ENCODE peak calls at places on chromosomes 7 and 10, in four cellular contexts. O is GM12878, Y is HepG2, M is K562. U is an unnamed sample.

GRCh38 chr7:87886875-87887274 is 10.6 kb downstream of the DBF4 start:
- DNase-seq in O (no peak), M (no peak), Y (peak), U (no peak)

GRCh38 chr7:144134116-144134515 is 11.1 kb downstream of the OR2A14 start:
- DNase-seq in Y (no peak), M (no peak), O (no peak), U (no peak)

GRCh38 chr7:33973235-33974015 is 68.1 kb downstream of the BMPER start:
- DNase-seq in Y (no peak), M (no peak), O (no peak), U (no peak)

GRCh38 chr10:93379366-93380042 is 102.6 kb downstream of the MYOF start:
- DNase-seq in O (no peak), M (no peak), Y (no peak), U (no peak)

GRCh38 chr7:106421181-106421762 is 136.5 kb upstream of the NAMPT start:
- DNase-seq in Y (no peak), O (no peak), M (no peak), U (no peak)

GRCh38 chr7:157007470-157008066 is 2.9 kb downstream of the MNX1 start:
- DNase-seq in M (no peak), Y (no peak), O (no peak), U (no peak)

GRCh38 chr7:21542891-21543527 is at the start of gene DNAH11:
- DNase-seq in O (no peak), M (peak), Y (no peak), U (peak)

GRCh38 chr7:96596120-96596826 is 113.4 kb downstream of the SEM1 start:
- DNase-seq in Y (no peak), M (no peak), O (no peak), U (no peak)

GRCh38 chr7:42907316-42907715 is 4.6 kb downstream of the C7orf25 start:
- DNase-seq in O (no peak), Y (no peak), M (no peak), U (no peak)

GRCh38 chr7:140681766-140682165 is 9.0 kb downstream of the ADCK2 start:
- DNase-seq in Y (no peak), O (no peak), M (no peak), U (no peak)

GRCh38 chr10:12445701-12446334 is 96.5 kb downstream of the CAMK1D start:
- DNase-seq in O (no peak), Y (no peak), M (no peak), U (no peak)

GRCh38 chr10:115093286-115093775 is at the start of gene ATRNL1:
- DNase-seq in O (no peak), Y (no peak), M (peak), U (no peak)

GRCh38 chr10:99788598-99789259 is 6.3 kb downstream of the ABCC2 start:
- DNase-seq in O (no peak), Y (no peak), M (no peak), U (no peak)

GRCh38 chr10:45308707-45309106 is 6.7 kb downstream of the OR13A1 start:
- DNase-seq in Y (no peak), O (peak), M (no peak), U (no peak)

GRCh38 chr7:3682028-3682712 is 381.1 kb downstream of the SDK1 start:
- DNase-seq in M (no peak), O (no peak), Y (peak), U (no peak)

GRCh38 chr7:17530741-17531417 is 232.4 kb downstream of the AHR start:
- DNase-seq in M (no peak), O (peak), Y (peak), U (no peak)

GRCh38 chr10:955127-955819 is 23.8 kb upstream of the LARP4B start:
- DNase-seq in Y (no peak), O (no peak), M (no peak), U (no peak)

GRCh38 chr7:3722396-3722846 is 421.4 kb downstream of the SDK1 start:
- DNase-seq in Y (peak), M (no peak), O (no peak), U (peak)

GRCh38 chr7:88396948-88397322 is 90.2 kb upstream of the STEAP4 start:
- DNase-seq in O (no peak), M (no peak), Y (no peak), U (no peak)

GRCh38 chr10:13047529-13048206 is 46.2 kb upstream of the CCDC3 start:
- DNase-seq in O (no peak), Y (no peak), M (no peak), U (no peak)

GRCh38 chr7:31710171-31710570 is 23.2 kb downstream of the PPP1R17 start:
- DNase-seq in M (no peak), O (no peak), Y (no peak), U (peak)

GRCh38 chr7:39609462-39610149 is 13.8 kb upstream of the RALA start:
- DNase-seq in Y (no peak), O (no peak), M (no peak), U (no peak)

GRCh38 chr7:151743481-151743983 is 133.4 kb downstream of the PRKAG2 start:
- DNase-seq in O (no peak), Y (no peak), M (no peak), U (no peak)

GRCh38 chr7:73976761-73977625 is 51.0 kb upstream of the ELN start:
- DNase-seq in M (no peak), O (no peak), Y (no peak), U (no peak)

GRCh38 chr7:4650471-4651047 is 31.5 kb upstream of the FOXK1 start:
- DNase-seq in O (no peak), M (no peak), Y (peak), U (no peak)

GRCh38 chr7:1988533-1988930 is 244.2 kb downstream of the MAD1L1 start:
- DNase-seq in O (no peak), M (no peak), Y (no peak), U (no peak)

GRCh38 chr7:6433814-6434630 is 13.7 kb downstream of the DAGLB start:
- DNase-seq in O (no peak), M (peak), Y (no peak), U (no peak)

GRCh38 chr10:28429573-28430216 is 103.2 kb upstream of the WAC start:
- DNase-seq in O (no peak), M (peak), Y (peak), U (no peak)

GRCh38 chr7:150612925-150613324 is 19.3 kb downstream of the GIMAP6 start:
- DNase-seq in M (no peak), O (no peak), Y (no peak), U (no peak)

GRCh38 chr7:138460176-138460648 is at the start of gene TRIM24:
- DNase-seq in O (no peak), Y (no peak), M (no peak), U (no peak)

GRCh38 chr10:83692196-83692595 is 447.1 kb upstream of the GHITM start:
- DNase-seq in Y (no peak), M (no peak), O (no peak), U (no peak)

GRCh38 chr10:8060010-8060703 is 5.7 kb downstream of the GATA3 start:
- DNase-seq in M (no peak), O (peak), Y (no peak), U (no peak)

GRCh38 chr7:132764762-132765161 is 188.5 kb upstream of the PLXNA4 start:
- DNase-seq in Y (no peak), O (no peak), M (no peak), U (no peak)
- TF ChIP-seq HDAC2 in Y (no peak), O (no peak), M (no peak), U (no peak)

GRCh38 chr10:5447611-5448071 is 35.3 kb downstream of the NET1 start:
- DNase-seq in O (peak), M (no peak), Y (no peak), U (no peak)
- TF ChIP-seq CREB1 in O (peak), M (no peak), Y (no peak), U (no peak)

GRCh38 chr10:86863443-86863842 is 94.0 kb downstream of the MMRN2 start:
- DNase-seq in O (no peak), M (no peak), Y (no peak), U (no peak)
- TF ChIP-seq HDAC2 in O (no peak), M (no peak), Y (no peak), U (no peak)

DNA sequence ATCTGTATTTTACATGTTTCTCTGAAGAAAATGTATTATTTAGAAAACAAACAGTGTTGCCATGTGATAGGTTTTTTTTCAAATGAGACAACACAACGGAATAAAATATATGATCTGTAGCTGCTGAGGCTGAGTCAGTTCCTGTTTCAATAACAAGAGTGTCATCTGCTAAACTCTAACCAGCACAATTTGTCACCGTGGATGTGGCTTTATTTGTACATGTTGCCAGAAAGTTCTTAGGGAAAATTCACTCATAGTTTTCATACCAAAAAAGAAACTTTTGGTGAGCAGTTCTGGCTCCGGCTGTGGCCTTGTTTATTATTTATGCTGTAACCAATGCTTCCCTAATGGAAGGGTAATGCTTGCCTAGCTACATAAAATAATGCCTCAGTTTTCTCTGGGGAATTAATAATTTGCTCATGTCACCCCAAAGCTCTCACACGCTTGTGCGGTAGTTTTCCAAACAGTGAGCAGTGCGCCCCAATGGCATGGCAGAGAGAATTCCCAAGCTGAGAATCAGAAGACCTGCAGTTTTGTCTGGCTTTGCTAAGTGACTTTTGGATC is 20.3 kb upstream of the KLF6 start:
- DNase-seq in M (no peak), O (peak), Y (no peak), U (no peak)
- TF ChIP-seq CREB1 in M (no peak), O (no peak), Y (no peak), U (no peak)

DNA sequence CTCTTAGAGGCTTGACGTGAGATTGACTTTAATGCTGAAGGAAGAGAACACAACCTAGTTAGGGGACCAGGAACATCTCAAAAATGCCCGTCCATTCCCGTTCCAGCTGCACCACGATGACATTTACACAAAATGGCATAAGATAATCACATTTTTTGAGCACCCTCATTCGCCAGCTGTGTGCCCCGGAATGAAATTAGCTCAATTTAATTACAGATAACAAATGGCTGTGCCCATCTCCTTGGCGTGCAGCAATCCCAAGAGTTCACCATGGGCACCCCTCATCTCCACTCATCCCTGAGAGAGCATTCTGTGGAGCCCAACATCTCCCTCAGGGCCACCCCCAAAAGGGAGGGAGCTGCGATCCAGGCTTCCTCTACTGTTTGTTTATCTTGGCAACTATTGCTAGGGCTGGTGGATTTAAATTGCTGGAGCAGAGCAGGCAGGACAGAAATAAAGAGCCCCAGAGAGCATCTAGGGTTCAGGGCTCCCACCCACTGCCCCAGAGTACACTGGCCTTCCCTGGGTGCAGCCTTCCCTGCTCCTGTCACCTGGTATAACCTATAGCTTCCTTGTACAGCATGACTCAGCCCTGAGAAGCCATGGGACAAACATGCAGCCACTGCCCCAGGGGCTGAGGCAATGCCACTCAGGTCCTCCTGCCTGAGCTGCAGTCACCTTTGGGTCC is 263.5 kb downstream of the ZEB1 start:
- DNase-seq in Y (no peak), O (no peak), M (no peak), U (no peak)
- TF ChIP-seq HDAC2 in Y (no peak), O (no peak), M (no peak), U (no peak)

DNA sequence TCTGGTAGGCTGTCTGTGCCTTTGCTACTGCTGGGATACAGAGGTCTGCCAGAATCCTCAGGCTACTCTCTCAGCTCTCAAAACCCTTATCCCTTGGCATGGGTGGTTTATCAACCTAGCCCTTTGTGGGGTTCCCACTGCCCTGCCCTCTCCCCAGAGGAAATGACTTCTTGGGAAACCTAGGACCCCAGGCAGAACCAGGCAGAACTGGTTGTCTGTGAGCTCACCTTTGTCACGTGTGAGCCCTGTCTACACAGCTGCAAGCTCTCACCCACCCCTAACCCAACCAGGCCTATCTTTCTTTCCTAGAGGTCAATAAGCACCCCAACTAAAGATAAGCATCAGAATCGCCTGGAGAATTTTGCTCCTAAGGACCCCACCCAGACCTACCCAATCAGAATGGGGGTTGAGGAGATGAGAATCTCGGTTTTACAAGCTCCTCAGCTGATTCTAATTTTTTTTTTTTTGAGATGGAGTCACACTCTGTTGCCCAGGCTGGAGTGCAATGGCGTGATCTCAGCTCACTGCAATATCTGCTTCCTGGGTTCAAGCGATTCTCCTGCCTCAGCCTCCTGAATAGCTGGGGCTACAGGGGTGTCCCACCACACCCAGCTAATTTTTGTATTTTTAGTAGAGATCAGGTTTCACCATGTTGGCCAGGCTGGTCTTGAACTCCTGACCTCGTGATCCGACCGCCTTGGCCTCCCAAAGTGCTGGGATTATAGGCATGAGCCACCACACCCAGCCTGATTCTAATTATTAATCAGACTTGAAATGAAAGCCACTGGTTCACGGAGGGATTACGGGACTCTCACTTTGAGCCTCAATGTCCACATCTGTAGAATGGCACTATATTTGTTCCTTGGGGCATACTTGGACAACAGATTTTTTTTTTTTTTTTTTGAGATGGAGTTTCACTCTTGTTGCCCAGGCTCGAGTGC is 7.5 kb upstream of the DDIT4 start:
- DNase-seq in O (no peak), Y (no peak), M (no peak), U (no peak)
- TF ChIP-seq CREB1 in O (no peak), Y (no peak), M (no peak), U (no peak)

U was measured in H1.